ENCODE peak calls at places on chromosomes 4 and X, in eight cellular contexts. L is activated T-helper 1 cell treated with Interleukin-2 at 50 U/mL for 16 hours; O is upper lobe of right lung; U is dermis blood vessel endothelial cell; I is iris pigment epithelial cell; R is activated T-cell treated with anti-CD3 and anti-CD28 coated beads, Interleukin-2, amount 50 U/mL, for 72 hours; D is AML-193; C is ecto neural progenitor cell. V is an unnamed sample.

GRCh38 chrX:130053236-130053635 is 57.1 kb downstream of the ELF4 start:
- DNase-seq in I (no peak), D (no peak), C (no peak), O (no peak), R (no peak), L (no peak), U (no peak), V (no peak)

GRCh38 chrX:72045552-72046277 is 86.0 kb downstream of the RTL5 start:
- DNase-seq in U (peak), C (no peak), O (no peak), R (no peak), D (no peak), I (peak), L (no peak), V (no peak)

GRCh38 chr4:19329077-19329476 is 922.6 kb upstream of the SLIT2 start:
- DNase-seq in D (no peak), R (no peak), I (no peak), U (no peak), O (no peak), C (no peak), L (no peak), V (no peak)

GRCh38 chr4:54439831-54440243 is 210.7 kb downstream of the PDGFRA start:
- DNase-seq in U (peak), C (peak), D (peak), R (no peak), I (peak), O (peak), L (no peak), V (peak)

GRCh38 chrX:129637217-129638109 is 17.3 kb downstream of the APLN start:
- DNase-seq in O (peak), D (peak), I (peak), R (peak), L (peak), C (peak), U (peak), V (peak)

GRCh38 chr4:89109841-89110540 is 1.3 kb upstream of the TIGD2 start:
- DNase-seq in R (no peak), D (no peak), C (no peak), U (no peak), I (no peak), O (no peak), L (no peak), V (no peak)

GRCh38 chrX:17669891-17670290 is 67.4 kb upstream of the SCML1 start:
- DNase-seq in C (no peak), R (no peak), O (no peak), I (no peak), D (no peak), U (no peak), L (no peak), V (no peak)

GRCh38 chrX:132022115-132022862 is 813 bp upstream of the STK26 start:
- DNase-seq in U (peak), C (no peak), R (no peak), I (no peak), D (no peak), L (no peak), O (no peak), V (peak)

GRCh38 chr4:176498857-176499256 is 179.1 kb downstream of the SPCS3 start:
- DNase-seq in C (no peak), D (no peak), L (no peak), O (no peak), R (no peak), U (peak), I (peak), V (no peak)

GRCh38 chr4:86099348-86099747 is 260.5 kb downstream of the MAPK10 start:
- DNase-seq in L (no peak), R (no peak), C (no peak), I (no peak), O (no peak), D (no peak), U (no peak), V (no peak)

GRCh38 chr4:76458829-76459228 is 23.8 kb downstream of the SHROOM3 start:
- DNase-seq in U (no peak), I (peak), L (no peak), C (peak), O (no peak), R (no peak), D (no peak), V (no peak)

GRCh38 chr4:156672924-156673323 is 298.7 kb downstream of the PDGFC start:
- DNase-seq in D (no peak), U (no peak), I (peak), R (no peak), L (no peak), O (no peak), C (no peak), V (no peak)

GRCh38 chr4:8331567-8331955 is 62.0 kb downstream of the HTRA3 start:
- DNase-seq in R (no peak), O (peak), U (peak), C (no peak), D (no peak), L (no peak), I (no peak), V (no peak)

GRCh38 chrX:9180623-9181022 is 146.7 kb upstream of the FAM9B start:
- DNase-seq in U (no peak), D (no peak), O (no peak), C (no peak), R (no peak), L (no peak), I (no peak), V (no peak)

GRCh38 chrX:44431206-44431605 is 87.7 kb upstream of the EFHC2 start:
- DNase-seq in L (no peak), C (no peak), D (no peak), U (peak), O (no peak), I (peak), R (no peak), V (no peak)

GRCh38 chr4:7867701-7868429 is 71.8 kb downstream of the AFAP1 start:
- DNase-seq in D (no peak), C (no peak), R (no peak), L (no peak), O (no peak), U (peak), I (peak), V (no peak)

GRCh38 chr4:41540687-41541086 is 2.7 kb downstream of the LIMCH1 start:
- DNase-seq in O (no peak), D (no peak), R (no peak), L (no peak), I (no peak), U (no peak), C (no peak), V (no peak)

GRCh38 chr4:150209140-150209829 is 131.0 kb downstream of the DCLK2 start:
- DNase-seq in I (peak), C (no peak), O (peak), U (peak), D (peak), L (no peak), R (peak), V (peak)

GRCh38 chr4:130576218-130576617 is 1480.3 kb downstream of the C4orf33 start:
- DNase-seq in I (no peak), D (no peak), U (no peak), C (no peak), O (no peak), R (no peak), L (no peak), V (no peak)

V was measured in KBM-7.